ENCODE peak calls at places on chromosome 22, in nine cellular contexts. One of them, this sample, is unnamed.

GRCh38 chr22:40547729-40548143 is 88.8 kb downstream of the MRTFA start:
- DNase-seq in DND-41: no peak
- DNase-seq in GM06990: no peak
- DNase-seq in neural progenitor cell: no peak
- DNase-seq in fibroblast of mammary gland: peak
- DNase-seq in foreskin fibroblast: peak
- DNase-seq in choroid plexus epithelial cell: peak
- DNase-seq in Panc1: no peak
- DNase-seq in cardiac fibroblast: no peak
- DNase-seq in this sample: no peak

GRCh38 chr22:41589260-41589600 is 410 bp downstream of the PMM1 start:
- DNase-seq in GM06990: no peak
- DNase-seq in cardiac fibroblast: peak
- DNase-seq in Panc1: no peak
- DNase-seq in choroid plexus epithelial cell: peak
- DNase-seq in foreskin fibroblast: peak
- DNase-seq in neural progenitor cell: peak
- DNase-seq in DND-41: peak
- DNase-seq in fibroblast of mammary gland: no peak
- DNase-seq in this sample: no peak

GRCh38 chr22:36144886-36145541 is 15.5 kb downstream of the APOL3 start:
- DNase-seq in GM06990: no peak
- DNase-seq in choroid plexus epithelial cell: peak
- DNase-seq in fibroblast of mammary gland: peak
- DNase-seq in foreskin fibroblast: peak
- DNase-seq in cardiac fibroblast: peak
- DNase-seq in Panc1: peak
- DNase-seq in DND-41: peak
- DNase-seq in neural progenitor cell: peak
- DNase-seq in this sample: no peak

GRCh38 chr22:23306438-23306921 is 126.2 kb downstream of the BCR start:
- DNase-seq in cardiac fibroblast: peak
- DNase-seq in foreskin fibroblast: peak
- DNase-seq in DND-41: no peak
- DNase-seq in GM06990: no peak
- DNase-seq in Panc1: no peak
- DNase-seq in fibroblast of mammary gland: peak
- DNase-seq in choroid plexus epithelial cell: peak
- DNase-seq in neural progenitor cell: no peak
- DNase-seq in this sample: no peak

GRCh38 chr22:43919106-43919965 is 4.3 kb upstream of the PNPLA3 start:
- DNase-seq in neural progenitor cell: no peak
- DNase-seq in DND-41: no peak
- DNase-seq in Panc1: no peak
- DNase-seq in cardiac fibroblast: no peak
- DNase-seq in GM06990: no peak
- DNase-seq in fibroblast of mammary gland: peak
- DNase-seq in choroid plexus epithelial cell: peak
- DNase-seq in foreskin fibroblast: peak
- DNase-seq in this sample: no peak

GRCh38 chr22:20324139-20324516 is 4.3 kb upstream of the DGCR6L start:
- DNase-seq in foreskin fibroblast: no peak
- DNase-seq in neural progenitor cell: peak
- DNase-seq in DND-41: no peak
- DNase-seq in fibroblast of mammary gland: no peak
- DNase-seq in cardiac fibroblast: no peak
- DNase-seq in choroid plexus epithelial cell: no peak
- DNase-seq in GM06990: no peak
- DNase-seq in Panc1: no peak
- DNase-seq in this sample: no peak

GRCh38 chr22:33427461-33427860 is 369.3 kb upstream of the SYN3 start:
- DNase-seq in Panc1: no peak
- DNase-seq in DND-41: no peak
- DNase-seq in cardiac fibroblast: no peak
- DNase-seq in neural progenitor cell: no peak
- DNase-seq in GM06990: no peak
- DNase-seq in choroid plexus epithelial cell: no peak
- DNase-seq in fibroblast of mammary gland: no peak
- DNase-seq in foreskin fibroblast: no peak
- DNase-seq in this sample: no peak

GRCh38 chr22:30474683-30475424 is 3.0 kb upstream of the SEC14L3 start:
- DNase-seq in cardiac fibroblast: no peak
- DNase-seq in foreskin fibroblast: no peak
- DNase-seq in Panc1: no peak
- DNase-seq in DND-41: peak
- DNase-seq in choroid plexus epithelial cell: peak
- DNase-seq in fibroblast of mammary gland: no peak
- DNase-seq in neural progenitor cell: no peak
- DNase-seq in GM06990: no peak
- DNase-seq in this sample: no peak

GRCh38 chr22:20151276-20151588 is 377 bp upstream of the CCDC188 start:
- DNase-seq in choroid plexus epithelial cell: no peak
- DNase-seq in Panc1: no peak
- DNase-seq in neural progenitor cell: no peak
- DNase-seq in GM06990: no peak
- DNase-seq in DND-41: no peak
- DNase-seq in cardiac fibroblast: no peak
- DNase-seq in foreskin fibroblast: no peak
- DNase-seq in fibroblast of mammary gland: no peak
- DNase-seq in this sample: no peak

GRCh38 chr22:20865869-20866445 is 7.2 kb downstream of the SNAP29 start:
- DNase-seq in neural progenitor cell: no peak
- DNase-seq in cardiac fibroblast: no peak
- DNase-seq in Panc1: no peak
- DNase-seq in fibroblast of mammary gland: no peak
- DNase-seq in choroid plexus epithelial cell: no peak
- DNase-seq in foreskin fibroblast: no peak
- DNase-seq in DND-41: no peak
- DNase-seq in GM06990: no peak
- DNase-seq in this sample: no peak

GRCh38 chr22:49598338-49598737 is 229.3 kb downstream of the BRD1 start:
- DNase-seq in foreskin fibroblast: no peak
- DNase-seq in cardiac fibroblast: no peak
- DNase-seq in neural progenitor cell: no peak
- DNase-seq in Panc1: no peak
- DNase-seq in fibroblast of mammary gland: no peak
- DNase-seq in GM06990: no peak
- DNase-seq in choroid plexus epithelial cell: no peak
- DNase-seq in DND-41: no peak
- DNase-seq in this sample: no peak

GRCh38 chr22:43239102-43239875 is 52.4 kb upstream of the TTLL12 start:
- DNase-seq in neural progenitor cell: no peak
- DNase-seq in DND-41: no peak
- DNase-seq in cardiac fibroblast: peak
- DNase-seq in Panc1: no peak
- DNase-seq in GM06990: no peak
- DNase-seq in fibroblast of mammary gland: peak
- DNase-seq in choroid plexus epithelial cell: no peak
- DNase-seq in foreskin fibroblast: no peak
- DNase-seq in this sample: no peak

GRCh38 chr22:46133588-46133855 is 16.8 kb upstream of the PPARA start:
- DNase-seq in Panc1: no peak
- DNase-seq in choroid plexus epithelial cell: no peak
- DNase-seq in DND-41: no peak
- DNase-seq in foreskin fibroblast: no peak
- DNase-seq in GM06990: no peak
- DNase-seq in cardiac fibroblast: no peak
- DNase-seq in fibroblast of mammary gland: no peak
- DNase-seq in neural progenitor cell: no peak
- DNase-seq in this sample: no peak

GRCh38 chr22:19772673-19773469 is 12.3 kb downstream of the TBX1 start:
- DNase-seq in GM06990: peak
- DNase-seq in foreskin fibroblast: no peak
- DNase-seq in Panc1: no peak
- DNase-seq in choroid plexus epithelial cell: no peak
- DNase-seq in fibroblast of mammary gland: no peak
- DNase-seq in neural progenitor cell: no peak
- DNase-seq in cardiac fibroblast: peak
- DNase-seq in DND-41: no peak
- DNase-seq in this sample: peak

GRCh38 chr22:16932577-16932976 is 75.4 kb downstream of the GAB4 start:
- DNase-seq in GM06990: no peak
- DNase-seq in choroid plexus epithelial cell: no peak
- DNase-seq in cardiac fibroblast: no peak
- DNase-seq in Panc1: no peak
- DNase-seq in DND-41: no peak
- DNase-seq in neural progenitor cell: no peak
- DNase-seq in fibroblast of mammary gland: no peak
- DNase-seq in foreskin fibroblast: peak
- DNase-seq in this sample: no peak
- TF ChIP-seq CTCF in GM06990: no peak
- TF ChIP-seq CTCF in choroid plexus epithelial cell: peak
- TF ChIP-seq CTCF in cardiac fibroblast: no peak
- TF ChIP-seq CTCF in Panc1: peak
- TF ChIP-seq CTCF in DND-41: peak
- TF ChIP-seq CTCF in neural progenitor cell: no peak
- TF ChIP-seq CTCF in fibroblast of mammary gland: peak
- TF ChIP-seq CTCF in foreskin fibroblast: no peak
- TF ChIP-seq CTCF in this sample: peak

GRCh38 chr22:39233736-39234120 is 11.1 kb downstream of the PDGFB start:
- DNase-seq in DND-41: no peak
- DNase-seq in GM06990: no peak
- DNase-seq in cardiac fibroblast: peak
- DNase-seq in Panc1: no peak
- DNase-seq in neural progenitor cell: peak
- DNase-seq in fibroblast of mammary gland: no peak
- DNase-seq in choroid plexus epithelial cell: no peak
- DNase-seq in foreskin fibroblast: no peak
- DNase-seq in this sample: no peak
- H3K4me3 ChIP-seq in DND-41: no peak
- H3K4me3 ChIP-seq in GM06990: no peak
- H3K4me3 ChIP-seq in cardiac fibroblast: no peak
- H3K4me3 ChIP-seq in Panc1: no peak
- H3K4me3 ChIP-seq in neural progenitor cell: no peak
- H3K4me3 ChIP-seq in fibroblast of mammary gland: no peak
- H3K4me3 ChIP-seq in choroid plexus epithelial cell: no peak
- H3K4me3 ChIP-seq in foreskin fibroblast: no peak
- H3K4me3 ChIP-seq in this sample: no peak

GRCh38 chr22:39068033-39068785 is 8.9 kb upstream of the APOBEC3G start:
- DNase-seq in fibroblast of mammary gland: no peak
- DNase-seq in DND-41: no peak
- DNase-seq in GM06990: no peak
- DNase-seq in choroid plexus epithelial cell: no peak
- DNase-seq in cardiac fibroblast: no peak
- DNase-seq in foreskin fibroblast: no peak
- DNase-seq in neural progenitor cell: no peak
- DNase-seq in Panc1: no peak
- DNase-seq in this sample: no peak
- TF ChIP-seq CTCF in fibroblast of mammary gland: no peak
- TF ChIP-seq CTCF in DND-41: no peak
- TF ChIP-seq CTCF in GM06990: peak
- TF ChIP-seq CTCF in choroid plexus epithelial cell: peak
- TF ChIP-seq CTCF in cardiac fibroblast: no peak
- TF ChIP-seq CTCF in foreskin fibroblast: no peak
- TF ChIP-seq CTCF in neural progenitor cell: peak
- TF ChIP-seq CTCF in Panc1: no peak
- TF ChIP-seq CTCF in this sample: peak

GRCh38 chr22:45013138-45013537 is 3.3 kb upstream of the PHF21B start:
- DNase-seq in choroid plexus epithelial cell: no peak
- DNase-seq in neural progenitor cell: no peak
- DNase-seq in GM06990: no peak
- DNase-seq in foreskin fibroblast: no peak
- DNase-seq in fibroblast of mammary gland: no peak
- DNase-seq in cardiac fibroblast: no peak
- DNase-seq in Panc1: no peak
- DNase-seq in DND-41: no peak
- DNase-seq in this sample: no peak
- H3K4me3 ChIP-seq in choroid plexus epithelial cell: no peak
- H3K4me3 ChIP-seq in neural progenitor cell: no peak
- H3K4me3 ChIP-seq in GM06990: no peak
- H3K4me3 ChIP-seq in foreskin fibroblast: no peak
- H3K4me3 ChIP-seq in fibroblast of mammary gland: no peak
- H3K4me3 ChIP-seq in cardiac fibroblast: no peak
- H3K4me3 ChIP-seq in Panc1: no peak
- H3K4me3 ChIP-seq in DND-41: no peak
- H3K4me3 ChIP-seq in this sample: no peak

GRCh38 chr22:27825174-27825573 is 23.6 kb upstream of the MN1 start:
- DNase-seq in GM06990: no peak
- DNase-seq in cardiac fibroblast: no peak
- DNase-seq in foreskin fibroblast: no peak
- DNase-seq in choroid plexus epithelial cell: no peak
- DNase-seq in fibroblast of mammary gland: peak
- DNase-seq in Panc1: no peak
- DNase-seq in neural progenitor cell: no peak
- DNase-seq in DND-41: peak
- DNase-seq in this sample: no peak
- TF ChIP-seq CTCF in GM06990: peak
- TF ChIP-seq CTCF in cardiac fibroblast: peak
- TF ChIP-seq CTCF in foreskin fibroblast: peak
- TF ChIP-seq CTCF in choroid plexus epithelial cell: peak
- TF ChIP-seq CTCF in fibroblast of mammary gland: peak
- TF ChIP-seq CTCF in Panc1: peak
- TF ChIP-seq CTCF in neural progenitor cell: peak
- TF ChIP-seq CTCF in DND-41: peak
- TF ChIP-seq CTCF in this sample: peak

GRCh38 chr22:28942801-28943500 is 59.6 kb downstream of the ZNRF3 start:
- DNase-seq in GM06990: no peak
- DNase-seq in DND-41: no peak
- DNase-seq in Panc1: no peak
- DNase-seq in fibroblast of mammary gland: no peak
- DNase-seq in neural progenitor cell: peak
- DNase-seq in foreskin fibroblast: no peak
- DNase-seq in choroid plexus epithelial cell: no peak
- DNase-seq in cardiac fibroblast: no peak
- DNase-seq in this sample: no peak
- H3K4me3 ChIP-seq in GM06990: no peak
- H3K4me3 ChIP-seq in DND-41: no peak
- H3K4me3 ChIP-seq in Panc1: no peak
- H3K4me3 ChIP-seq in fibroblast of mammary gland: no peak
- H3K4me3 ChIP-seq in neural progenitor cell: peak
- H3K4me3 ChIP-seq in foreskin fibroblast: no peak
- H3K4me3 ChIP-seq in choroid plexus epithelial cell: no peak
- H3K4me3 ChIP-seq in cardiac fibroblast: no peak
- H3K4me3 ChIP-seq in this sample: no peak

DNA sequence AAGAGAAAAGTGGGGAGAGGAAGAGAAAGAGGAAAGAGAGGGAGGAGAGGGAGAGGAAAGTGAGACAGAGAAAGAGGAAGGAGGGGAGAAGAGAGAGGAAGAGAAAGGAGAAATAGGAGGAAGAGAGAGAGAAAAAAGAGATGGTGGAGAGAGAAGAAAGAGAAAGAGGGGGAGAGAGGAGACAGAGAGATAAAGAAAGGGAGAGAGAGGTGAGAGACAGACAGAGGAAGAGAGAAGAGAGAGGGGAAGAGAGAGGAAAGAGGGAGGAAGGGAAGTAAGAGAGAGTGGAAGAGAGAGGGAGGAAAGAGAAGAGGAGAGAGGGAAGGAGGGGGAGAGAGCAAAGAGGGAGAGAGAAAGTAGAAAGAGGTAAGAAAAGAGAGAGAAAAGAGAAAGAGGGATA is 9.4 kb upstream of the SEZ6L start:
- DNase-seq in foreskin fibroblast: no peak
- DNase-seq in cardiac fibroblast: no peak
- DNase-seq in GM06990: no peak
- DNase-seq in DND-41: no peak
- DNase-seq in Panc1: no peak
- DNase-seq in choroid plexus epithelial cell: no peak
- DNase-seq in neural progenitor cell: no peak
- DNase-seq in fibroblast of mammary gland: no peak
- DNase-seq in this sample: no peak
- TF ChIP-seq CTCF in foreskin fibroblast: no peak
- TF ChIP-seq CTCF in cardiac fibroblast: no peak
- TF ChIP-seq CTCF in GM06990: no peak
- TF ChIP-seq CTCF in DND-41: no peak
- TF ChIP-seq CTCF in Panc1: no peak
- TF ChIP-seq CTCF in choroid plexus epithelial cell: no peak
- TF ChIP-seq CTCF in neural progenitor cell: no peak
- TF ChIP-seq CTCF in fibroblast of mammary gland: no peak
- TF ChIP-seq CTCF in this sample: no peak